ENCODE peak calls at places on chromosomes 4 and X, in eight cellular contexts. C is SK-N-SH, R is transverse colon, L is A549, Y is K562, J is sigmoid colon, V is stomach, T is suprapubic skin. X is an unnamed sample.

GRCh38 chrX:38973327-38973726 is 172.1 kb downstream of the MID1IP1 start:
- DNase-seq in L (no peak), Y (no peak), C (no peak), T (no peak), R (no peak), J (no peak), V (no peak), X (no peak)

GRCh38 chr4:118783887-118784286 is 52.0 kb downstream of the SEC24D start:
- DNase-seq in V (no peak), Y (no peak), L (no peak), T (no peak), J (no peak), R (no peak), C (no peak), X (no peak)

GRCh38 chrX:87017210-87017609 is 500.4 kb upstream of the KLHL4 start:
- DNase-seq in T (no peak), C (no peak), V (no peak), R (no peak), J (no peak), Y (no peak), L (no peak), X (peak; percentile 3)

GRCh38 chr4:112604590-112604989 is 32.1 kb downstream of the ZGRF1 start:
- DNase-seq in R (peak; percentile 22), Y (peak; percentile 39), C (peak; percentile 62), V (no peak), T (no peak), J (no peak), L (peak; percentile 37), X (no peak)

GRCh38 chr4:69830529-69831269 is 29.2 kb downstream of the SULT1E1 start:
- DNase-seq in Y (no peak), T (no peak), J (no peak), R (peak; percentile 71), L (peak; percentile 18), C (no peak), V (peak; percentile 47), X (no peak)

GRCh38 chr4:93359609-93360008 is 468.9 kb upstream of the ATOH1 start:
- DNase-seq in L (no peak), T (no peak), V (no peak), C (no peak), R (no peak), Y (no peak), J (no peak), X (no peak)

GRCh38 chrX:73206366-73206765 is 8.3 kb downstream of the NAP1L2 start:
- DNase-seq in C (no peak), V (no peak), T (no peak), R (no peak), J (no peak), Y (no peak), L (no peak), X (no peak)

GRCh38 chr4:31089815-31090214 is 369.6 kb downstream of the PCDH7 start:
- DNase-seq in R (no peak), T (no peak), Y (no peak), L (peak; percentile 2), V (peak; percentile 92), J (no peak), C (no peak), X (no peak)

GRCh38 chr4:13527983-13528822 is 16.1 kb downstream of the NKX3-2 start:
- DNase-seq in C (peak; percentile 42), R (no peak), J (peak; percentile 68), T (no peak), L (no peak), V (no peak), Y (no peak), X (no peak)

GRCh38 chr4:86960557-86960959 is 25.7 kb downstream of the AFF1 start:
- DNase-seq in L (no peak), V (no peak), C (no peak), J (no peak), R (no peak), Y (no peak), T (no peak), X (no peak)

GRCh38 chrX:85627363-85627762 is 247.9 kb upstream of the POF1B start:
- DNase-seq in Y (no peak), J (no peak), C (peak; percentile 6), R (no peak), V (no peak), L (peak; percentile 9), T (no peak), X (no peak)

GRCh38 chr4:61445374-61446063 is 245.4 kb downstream of the ADGRL3 start:
- DNase-seq in T (no peak), C (no peak), L (no peak), V (no peak), Y (no peak), R (no peak), J (no peak), X (no peak)

GRCh38 chrX:13220916-13221315 is 98.9 kb downstream of the ATXN3L start:
- DNase-seq in R (no peak), L (no peak), T (no peak), V (no peak), Y (no peak), J (no peak), C (no peak), X (no peak)

GRCh38 chrX:34629572-34629971 is 27.5 kb downstream of the TMEM47 start:
- DNase-seq in R (no peak), C (no peak), Y (no peak), L (no peak), V (no peak), T (no peak), J (no peak), X (no peak)

GRCh38 chr4:105126311-105127153 is 20.1 kb upstream of the TET2 start:
- DNase-seq in V (no peak), J (no peak), Y (no peak), C (no peak), R (no peak), T (no peak), L (no peak), X (no peak)

GRCh38 chr4:71995297-71995696 is 36.5 kb upstream of the NPFFR2 start:
- DNase-seq in J (no peak), V (no peak), Y (no peak), L (no peak), C (no peak), T (no peak), R (no peak), X (no peak)

GRCh38 chr4:96149911-96150310 is 310.0 kb downstream of the PDHA2 start:
- DNase-seq in T (no peak), R (no peak), J (no peak), V (no peak), L (no peak), Y (no peak), C (no peak), X (no peak)
- TF ChIP-seq EP300 in T (no peak), R (no peak), J (no peak), V (no peak), L (no peak), Y (no peak), C (no peak), X (no peak)

GRCh38 chrX:109475174-109475891 is 6.6 kb downstream of the GUCY2F start:
- DNase-seq in T (no peak), V (peak; percentile 26), J (no peak), L (peak; percentile 54), R (no peak), C (peak; percentile 31), Y (peak; percentile 23), X (no peak)
- TF ChIP-seq EP300 in T (no peak), V (no peak), J (no peak), L (no peak), R (no peak), C (no peak), Y (no peak), X (no peak)

DNA sequence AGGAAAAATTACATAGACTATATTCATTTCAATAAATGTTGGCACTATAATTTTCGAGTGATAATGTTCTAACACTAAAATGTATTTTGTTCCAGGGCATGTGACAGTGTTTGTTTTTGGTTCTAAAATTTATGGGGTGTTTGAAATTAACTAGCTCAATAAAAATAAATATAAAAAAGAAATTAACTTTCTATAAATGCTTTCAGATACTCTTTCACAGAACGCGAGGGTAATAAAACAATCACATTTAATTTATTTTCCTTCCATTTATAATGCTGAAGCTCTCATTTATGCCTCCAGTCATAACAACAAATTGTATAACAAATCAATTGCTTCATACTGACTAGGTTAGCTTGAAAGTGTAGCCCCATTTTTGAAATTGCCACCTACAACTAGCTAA is 122.4 kb upstream of the GPM6A start:
- DNase-seq in C (no peak), L (no peak), R (no peak), T (no peak), V (no peak), Y (no peak), J (no peak), X (no peak)
- TF ChIP-seq EP300 in C (no peak), L (no peak), R (no peak), T (no peak), V (no peak), Y (no peak), J (no peak), X (no peak)

GRCh38 chr4:58286335-58286734 is 1176.2 kb upstream of the IGFBP7 start:
- DNase-seq in C (no peak), V (no peak), J (no peak), T (no peak), R (no peak), L (no peak), Y (no peak), X (no peak)
- TF ChIP-seq EP300 in C (no peak), V (no peak), J (no peak), T (no peak), R (no peak), L (no peak), Y (no peak), X (no peak)

GRCh38 chr4:8129785-8130184 is 28.8 kb downstream of the ABLIM2 start:
- DNase-seq in Y (no peak), C (no peak), T (no peak), V (no peak), L (no peak), J (no peak), R (no peak), X (no peak)

GRCh38 chr4:8127051-8127798 is 31.4 kb downstream of the ABLIM2 start:
- DNase-seq in T (no peak), Y (no peak), L (no peak), C (no peak), V (no peak), J (no peak), R (no peak), X (no peak)

GRCh38 chr4:8129136-8129535 is 29.5 kb downstream of the ABLIM2 start:
- DNase-seq in Y (no peak), J (no peak), R (no peak), C (no peak), T (no peak), V (no peak), L (no peak), X (no peak)

GRCh38 chr4:8126523-8126922 is 32.1 kb downstream of the ABLIM2 start:
- DNase-seq in J (no peak), V (no peak), L (no peak), Y (no peak), T (no peak), R (no peak), C (no peak), X (no peak)

DNA sequence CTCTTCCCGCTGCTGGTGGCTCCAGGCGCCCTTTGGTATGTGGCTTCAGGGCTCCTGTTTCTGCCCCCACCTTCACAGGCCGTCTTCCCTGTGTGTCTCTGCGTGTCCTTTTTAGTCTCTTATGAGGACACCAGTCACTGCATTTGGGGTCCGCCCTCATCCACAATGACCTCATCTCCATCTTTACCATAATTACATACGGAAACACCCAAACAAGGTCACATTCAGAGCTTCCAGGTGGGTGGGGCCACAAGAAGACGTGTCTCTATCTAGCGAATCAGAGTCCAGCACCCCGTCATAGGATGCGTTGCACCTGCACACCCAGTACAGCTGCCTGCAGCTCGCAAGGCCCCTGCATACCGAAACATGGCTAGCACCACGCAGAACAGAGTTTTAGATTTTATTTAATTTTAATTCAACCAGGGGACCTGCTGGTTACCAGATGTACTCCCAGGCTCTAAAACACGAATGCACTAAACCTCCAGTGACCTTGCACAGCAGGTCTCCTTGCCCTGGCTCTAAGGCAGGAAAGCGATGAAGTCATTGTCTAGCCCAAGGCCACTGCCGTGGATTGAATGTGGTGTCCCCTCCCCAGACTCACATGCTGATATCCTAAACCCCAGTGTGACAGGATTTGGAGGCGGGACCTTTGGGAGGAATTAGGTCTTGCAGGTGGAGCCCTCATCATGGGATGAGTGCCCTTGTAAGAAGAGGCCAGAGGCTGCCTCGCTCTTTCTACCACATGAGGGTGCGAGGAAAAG is 30.3 kb downstream of the ABLIM2 start:
- DNase-seq in V (no peak), L (no peak), Y (peak; percentile 13), R (no peak), T (no peak), J (no peak), C (peak; percentile 67), X (no peak)
- TF ChIP-seq EP300 in V (no peak), L (no peak), Y (no peak), R (no peak), T (no peak), J (no peak), C (no peak), X (no peak)

X was measured in upper lobe of left lung.